ENCODE peak calls at places on chromosomes 4 and X, in six cellular contexts. One of them, this sample, is unnamed.
A peak's percentile ranks its signal among the peaks of the same experiment; 100 is the strongest.

GRCh38 chrX:143017272-143017671 is 8.5 kb upstream of the SPANXN4 start:
- DNase-seq in cortex of kidney: no peak
- DNase-seq in NCI-H1436: no peak
- DNase-seq in suprapubic skin: no peak
- DNase-seq in AG04450: no peak
- DNase-seq in RPMI7951: no peak
- DNase-seq in this sample: no peak

GRCh38 chr4:158446106-158446505 is 75.6 kb upstream of the RXFP1 start:
- DNase-seq in cortex of kidney: no peak
- DNase-seq in NCI-H1436: no peak
- DNase-seq in suprapubic skin: no peak
- DNase-seq in AG04450: no peak
- DNase-seq in RPMI7951: no peak
- DNase-seq in this sample: no peak

GRCh38 chr4:35934370-35934981 is 309.8 kb downstream of the ARAP2 start:
- DNase-seq in cortex of kidney: no peak
- DNase-seq in NCI-H1436: no peak
- DNase-seq in suprapubic skin: no peak
- DNase-seq in AG04450: no peak
- DNase-seq in RPMI7951: peak; percentile 12
- DNase-seq in this sample: peak; percentile 12

GRCh38 chr4:95318044-95318443 is 230.7 kb downstream of the UNC5C start:
- DNase-seq in cortex of kidney: no peak
- DNase-seq in NCI-H1436: no peak
- DNase-seq in suprapubic skin: no peak
- DNase-seq in AG04450: no peak
- DNase-seq in RPMI7951: no peak
- DNase-seq in this sample: no peak

GRCh38 chr4:25022741-25023140 is 8.0 kb downstream of the LGI2 start:
- DNase-seq in cortex of kidney: no peak
- DNase-seq in NCI-H1436: no peak
- DNase-seq in suprapubic skin: no peak
- DNase-seq in AG04450: no peak
- DNase-seq in RPMI7951: no peak
- DNase-seq in this sample: no peak

GRCh38 chrX:54891573-54891972 is 29.1 kb upstream of the TRO start:
- DNase-seq in cortex of kidney: no peak
- DNase-seq in NCI-H1436: no peak
- DNase-seq in suprapubic skin: no peak
- DNase-seq in AG04450: no peak
- DNase-seq in RPMI7951: peak; percentile 51
- DNase-seq in this sample: no peak

GRCh38 chr4:6548201-6548881 is 26.6 kb upstream of the MAN2B2 start:
- DNase-seq in cortex of kidney: no peak
- DNase-seq in NCI-H1436: no peak
- DNase-seq in suprapubic skin: no peak
- DNase-seq in AG04450: no peak
- DNase-seq in RPMI7951: peak; percentile 52
- DNase-seq in this sample: no peak

GRCh38 chr4:24115101-24115500 is 225.3 kb upstream of the PPARGC1A start:
- DNase-seq in cortex of kidney: no peak
- DNase-seq in NCI-H1436: no peak
- DNase-seq in suprapubic skin: no peak
- DNase-seq in AG04450: no peak
- DNase-seq in RPMI7951: no peak
- DNase-seq in this sample: no peak

GRCh38 chr4:37648084-37648817 is 37.9 kb downstream of the RELL1 start:
- DNase-seq in cortex of kidney: no peak
- DNase-seq in NCI-H1436: no peak
- DNase-seq in suprapubic skin: peak; percentile 68
- DNase-seq in AG04450: peak; percentile 82
- DNase-seq in RPMI7951: peak; percentile 92
- DNase-seq in this sample: peak; percentile 91

GRCh38 chr4:38859501-38859900 is 2.9 kb upstream of the TLR6 start:
- DNase-seq in cortex of kidney: no peak
- DNase-seq in NCI-H1436: no peak
- DNase-seq in suprapubic skin: no peak
- DNase-seq in AG04450: no peak
- DNase-seq in RPMI7951: no peak
- DNase-seq in this sample: no peak

GRCh38 chrX:147191361-147191760 is 376.8 kb upstream of the CXorf51A start:
- DNase-seq in cortex of kidney: no peak
- DNase-seq in NCI-H1436: no peak
- DNase-seq in suprapubic skin: no peak
- DNase-seq in AG04450: no peak
- DNase-seq in RPMI7951: no peak
- DNase-seq in this sample: no peak

GRCh38 chr4:24001945-24002640 is 112.2 kb upstream of the PPARGC1A start:
- DNase-seq in cortex of kidney: no peak
- DNase-seq in NCI-H1436: no peak
- DNase-seq in suprapubic skin: no peak
- DNase-seq in AG04450: no peak
- DNase-seq in RPMI7951: no peak
- DNase-seq in this sample: no peak

GRCh38 chr4:149830823-149831222 is 15.2 kb upstream of the IQCM start:
- DNase-seq in cortex of kidney: no peak
- DNase-seq in NCI-H1436: no peak
- DNase-seq in suprapubic skin: no peak
- DNase-seq in AG04450: no peak
- DNase-seq in RPMI7951: no peak
- DNase-seq in this sample: no peak

GRCh38 chr4:165383757-165384156 is 4.9 kb downstream of the CPE start:
- DNase-seq in cortex of kidney: no peak
- DNase-seq in NCI-H1436: peak; percentile 57
- DNase-seq in suprapubic skin: no peak
- DNase-seq in AG04450: no peak
- DNase-seq in RPMI7951: no peak
- DNase-seq in this sample: no peak

GRCh38 chr4:3338976-3339531 is 46.2 kb downstream of the RGS12 start:
- DNase-seq in cortex of kidney: no peak
- DNase-seq in NCI-H1436: no peak
- DNase-seq in suprapubic skin: no peak
- DNase-seq in AG04450: no peak
- DNase-seq in RPMI7951: no peak
- DNase-seq in this sample: no peak

GRCh38 chr4:183011213-183011907 is 87.7 kb upstream of the WWC2 start:
- DNase-seq in cortex of kidney: no peak
- DNase-seq in NCI-H1436: no peak
- DNase-seq in suprapubic skin: no peak
- DNase-seq in AG04450: peak; percentile 1
- DNase-seq in RPMI7951: peak; percentile 51
- DNase-seq in this sample: no peak

GRCh38 chrX:35351212-35351611 is 408.6 kb downstream of the FAM47B start:
- DNase-seq in cortex of kidney: no peak
- DNase-seq in NCI-H1436: no peak
- DNase-seq in suprapubic skin: no peak
- DNase-seq in AG04450: no peak
- DNase-seq in RPMI7951: no peak
- DNase-seq in this sample: no peak

GRCh38 chr4:185257086-185257485 is 47.7 kb downstream of the SNX25 start:
- DNase-seq in cortex of kidney: no peak
- DNase-seq in NCI-H1436: no peak
- DNase-seq in suprapubic skin: no peak
- DNase-seq in AG04450: no peak
- DNase-seq in RPMI7951: no peak
- DNase-seq in this sample: no peak

GRCh38 chrX:16573781-16574180 is 76.2 kb upstream of the S100G start:
- DNase-seq in cortex of kidney: no peak
- DNase-seq in NCI-H1436: no peak
- DNase-seq in suprapubic skin: no peak
- DNase-seq in AG04450: no peak
- DNase-seq in RPMI7951: peak; percentile 54
- DNase-seq in this sample: no peak

GRCh38 chr4:41452484-41453225 is 85.3 kb upstream of the LIMCH1 start:
- DNase-seq in cortex of kidney: no peak
- DNase-seq in NCI-H1436: no peak
- DNase-seq in suprapubic skin: no peak
- DNase-seq in AG04450: no peak
- DNase-seq in RPMI7951: no peak
- DNase-seq in this sample: no peak

This sample was measured in HFF-Myc.